ENCODE peak calls at places on chromosomes 13 and 19, in five cellular contexts. H is AG04450, A is progenitor cell of endocrine pancreas, V is kidney, X is stomach. R is an unnamed sample.

GRCh38 chr19:29525901-29526729 is at the start of gene VSTM2B:
- DNase-seq in X (no peak), H (no peak), V (peak), A (no peak), R (no peak)

GRCh38 chr13:44679602-44680001 is 103.5 kb upstream of the TSC22D1 start:
- DNase-seq in A (no peak), X (no peak), V (no peak), H (no peak), R (no peak)

GRCh38 chr13:21478881-21479808 is 20.0 kb upstream of the ZDHHC20 start:
- DNase-seq in H (peak), A (no peak), V (no peak), X (no peak), R (no peak)

GRCh38 chr19:33133438-33134031 is 1.6 kb downstream of the WDR88 start:
- DNase-seq in A (no peak), H (no peak), V (no peak), X (no peak), R (no peak)

GRCh38 chr19:12350185-12350889 is 15.1 kb downstream of the ZNF442 start:
- DNase-seq in V (no peak), H (no peak), X (no peak), A (no peak), R (no peak)

GRCh38 chr13:110023729-110024645 is 237.6 kb upstream of the IRS2 start:
- DNase-seq in X (peak), V (no peak), H (no peak), A (no peak), R (no peak)

GRCh38 chr13:85666356-85666755 is 132.9 kb downstream of the SLITRK6 start:
- DNase-seq in V (no peak), X (no peak), A (no peak), H (no peak), R (no peak)

GRCh38 chr19:6551607-6552450 is 21.0 kb downstream of the TNFSF9 start:
- DNase-seq in X (no peak), V (peak), A (peak), H (no peak), R (peak)

GRCh38 chr13:25468330-25469178 is 96.8 kb downstream of the ATP8A2 start:
- DNase-seq in H (no peak), X (no peak), A (peak), V (no peak), R (no peak)

GRCh38 chr13:99422556-99423220 is 78.6 kb upstream of the TM9SF2 start:
- DNase-seq in X (peak), V (no peak), H (no peak), A (no peak), R (no peak)

GRCh38 chr13:76406243-76406642 is 480.0 kb downstream of the KCTD12 start:
- DNase-seq in A (no peak), V (no peak), X (no peak), H (no peak), R (no peak)

GRCh38 chr13:20923272-20923671 is 20.7 kb upstream of the XPO4 start:
- DNase-seq in X (no peak), V (no peak), A (no peak), H (no peak), R (no peak)

GRCh38 chr13:48896312-48896711 is 79.4 kb upstream of the FNDC3A start:
- DNase-seq in A (no peak), H (peak), V (no peak), X (no peak), R (no peak)

GRCh38 chr19:54021932-54022331 is 30.5 kb downstream of the CACNG6 start:
- DNase-seq in V (no peak), H (no peak), A (no peak), X (no peak), R (no peak)

GRCh38 chr19:18915639-18916038 is 3.5 kb downstream of the COPE start:
- DNase-seq in X (peak), V (no peak), H (no peak), A (no peak), R (peak)

GRCh38 chr13:46168341-46168740 is 13.6 kb downstream of the LCP1 start:
- DNase-seq in V (no peak), A (no peak), X (no peak), H (no peak), R (peak)

GRCh38 chr13:113506025-113506685 is 15.6 kb upstream of the DCUN1D2 start:
- DNase-seq in A (no peak), H (no peak), V (no peak), X (no peak), R (no peak)

GRCh38 chr13:101258071-101258470 is 158.2 kb downstream of the NALCN start:
- DNase-seq in A (no peak), H (no peak), X (no peak), V (no peak), R (no peak)

GRCh38 chr19:54606891-54607781 is 13.7 kb downstream of the LILRA1 start:
- DNase-seq in A (no peak), V (peak), H (no peak), X (peak), R (no peak)

GRCh38 chr13:27923794-27924528 is 4.2 kb downstream of the PDX1 start:
- DNase-seq in X (no peak), A (peak), V (peak), H (no peak), R (no peak)